ENCODE peak calls at places on chromosomes 12 and 14, in six cellular contexts. One of them, this sample, is unnamed.

GRCh38 chr14:104130974-104131651 is 7.3 kb upstream of the KIF26A start:
- DNase-seq in skeletal muscle cell: no peak
- DNase-seq in HAP-1: peak; percentile 53
- DNase-seq in Peyer's patch: peak; percentile 77
- DNase-seq in WTC11: peak; percentile 46
- DNase-seq in LoVo: peak; percentile 38
- DNase-seq in this sample: peak; percentile 58

GRCh38 chr14:84965279-84965678 is 564.7 kb upstream of the FLRT2 start:
- DNase-seq in LoVo: no peak
- DNase-seq in skeletal muscle cell: no peak
- DNase-seq in HAP-1: no peak
- DNase-seq in WTC11: no peak
- DNase-seq in Peyer's patch: no peak
- DNase-seq in this sample: no peak

GRCh38 chr12:87491598-87491997 is 537.6 kb downstream of the C12orf50 start:
- DNase-seq in Peyer's patch: no peak
- DNase-seq in skeletal muscle cell: no peak
- DNase-seq in HAP-1: no peak
- DNase-seq in LoVo: no peak
- DNase-seq in WTC11: no peak
- DNase-seq in this sample: no peak

GRCh38 chr14:92551066-92551841 is 37.7 kb downstream of the RIN3 start:
- DNase-seq in HAP-1: no peak
- DNase-seq in WTC11: no peak
- DNase-seq in Peyer's patch: no peak
- DNase-seq in skeletal muscle cell: no peak
- DNase-seq in LoVo: no peak
- DNase-seq in this sample: no peak

GRCh38 chr12:119699199-119699765 is 31.3 kb downstream of the PRKAB1 start:
- DNase-seq in Peyer's patch: no peak
- DNase-seq in WTC11: no peak
- DNase-seq in LoVo: no peak
- DNase-seq in skeletal muscle cell: no peak
- DNase-seq in HAP-1: no peak
- DNase-seq in this sample: no peak

GRCh38 chr14:71062581-71063303 is 155.5 kb downstream of the PCNX1 start:
- DNase-seq in Peyer's patch: no peak
- DNase-seq in HAP-1: no peak
- DNase-seq in skeletal muscle cell: no peak
- DNase-seq in LoVo: no peak
- DNase-seq in WTC11: no peak
- DNase-seq in this sample: no peak

GRCh38 chr12:4250691-4251090 is 22.9 kb upstream of the CCND2 start:
- DNase-seq in Peyer's patch: no peak
- DNase-seq in LoVo: no peak
- DNase-seq in HAP-1: no peak
- DNase-seq in WTC11: no peak
- DNase-seq in skeletal muscle cell: no peak
- DNase-seq in this sample: no peak

GRCh38 chr14:104352493-104353220 is 214.3 kb downstream of the KIF26A start:
- DNase-seq in skeletal muscle cell: no peak
- DNase-seq in LoVo: no peak
- DNase-seq in Peyer's patch: no peak
- DNase-seq in WTC11: no peak
- DNase-seq in HAP-1: no peak
- DNase-seq in this sample: no peak

GRCh38 chr12:106918746-106919145 is 37.0 kb upstream of the TMEM263 start:
- DNase-seq in HAP-1: peak; percentile 58
- DNase-seq in LoVo: peak; percentile 12
- DNase-seq in skeletal muscle cell: no peak
- DNase-seq in Peyer's patch: no peak
- DNase-seq in WTC11: peak; percentile 50
- DNase-seq in this sample: no peak

GRCh38 chr12:22407397-22407796 is 72.9 kb upstream of the ST8SIA1 start:
- DNase-seq in LoVo: no peak
- DNase-seq in WTC11: no peak
- DNase-seq in skeletal muscle cell: no peak
- DNase-seq in HAP-1: no peak
- DNase-seq in Peyer's patch: no peak
- DNase-seq in this sample: no peak

GRCh38 chr12:12610711-12611110 is 965 bp upstream of the CREBL2 start:
- DNase-seq in WTC11: no peak
- DNase-seq in LoVo: no peak
- DNase-seq in Peyer's patch: peak; percentile 43
- DNase-seq in HAP-1: no peak
- DNase-seq in skeletal muscle cell: no peak
- DNase-seq in this sample: no peak

GRCh38 chr14:80974338-80975078 is 19.1 kb downstream of the TSHR start:
- DNase-seq in HAP-1: no peak
- DNase-seq in skeletal muscle cell: no peak
- DNase-seq in WTC11: no peak
- DNase-seq in Peyer's patch: no peak
- DNase-seq in LoVo: no peak
- DNase-seq in this sample: no peak

GRCh38 chr14:82510007-82510406 is 976.4 kb upstream of the SEL1L start:
- DNase-seq in WTC11: no peak
- DNase-seq in HAP-1: no peak
- DNase-seq in Peyer's patch: no peak
- DNase-seq in skeletal muscle cell: no peak
- DNase-seq in LoVo: no peak
- DNase-seq in this sample: no peak

GRCh38 chr12:4526923-4527546 is 11.7 kb upstream of the RAD51AP1 start:
- DNase-seq in LoVo: peak; percentile 55
- DNase-seq in WTC11: no peak
- DNase-seq in skeletal muscle cell: no peak
- DNase-seq in Peyer's patch: no peak
- DNase-seq in HAP-1: no peak
- DNase-seq in this sample: no peak

GRCh38 chr12:110582286-110583136 is 607 bp downstream of the PPTC7 start:
- DNase-seq in skeletal muscle cell: no peak
- DNase-seq in Peyer's patch: peak; percentile 78
- DNase-seq in HAP-1: peak; percentile 59
- DNase-seq in LoVo: no peak
- DNase-seq in WTC11: peak; percentile 44
- DNase-seq in this sample: peak; percentile 95

GRCh38 chr12:77299910-77300772 is 234.8 kb upstream of the E2F7 start:
- DNase-seq in WTC11: no peak
- DNase-seq in Peyer's patch: no peak
- DNase-seq in skeletal muscle cell: peak; percentile 43
- DNase-seq in HAP-1: no peak
- DNase-seq in LoVo: peak; percentile 15
- DNase-seq in this sample: no peak

GRCh38 chr12:103495783-103496456 is at the start of gene C12orf42:
- DNase-seq in LoVo: no peak
- DNase-seq in HAP-1: peak; percentile 58
- DNase-seq in Peyer's patch: peak; percentile 68
- DNase-seq in skeletal muscle cell: no peak
- DNase-seq in WTC11: peak; percentile 50
- DNase-seq in this sample: no peak

This sample was measured in spleen.